ENCODE peak calls at places on chromosomes 4 and X, in five cellular contexts. O is esophagus squamous epithelium, J is K562, H is HepG2, C is A549. R is an unnamed sample.

GRCh38 chrX:20217906-20218305 is 48.8 kb downstream of the RPS6KA3 start:
- DNase-seq in O (no peak), J (peak), H (no peak), C (no peak), R (peak)

GRCh38 chrX:20218809-20219505 is 47.8 kb downstream of the RPS6KA3 start:
- DNase-seq in O (no peak), J (peak), H (no peak), C (peak), R (peak)

GRCh38 chrX:37785569-37785968 is 5.7 kb downstream of the CYBB start:
- DNase-seq in O (no peak), J (no peak), H (no peak), C (no peak), R (no peak)

GRCh38 chrX:145919400-145919799 is 101.8 kb downstream of the SLITRK2 start:
- DNase-seq in O (no peak), J (no peak), H (no peak), C (no peak), R (no peak)

GRCh38 chr4:168585168-168586091 is 88.6 kb downstream of the PALLD start:
- DNase-seq in O (no peak), J (peak), H (peak), C (peak), R (peak)

GRCh38 chr4:102825261-102826071 is 1.9 kb downstream of the UBE2D3 start:
- DNase-seq in O (no peak), J (peak), H (peak), C (no peak), R (peak)

GRCh38 chr4:110164251-110164650 is 34.2 kb downstream of the ELOVL6 start:
- DNase-seq in O (no peak), J (no peak), H (no peak), C (no peak), R (no peak)

GRCh38 chrX:153878969-153879653 is 6.9 kb downstream of the L1CAM start:
- DNase-seq in O (no peak), J (no peak), H (no peak), C (no peak), R (no peak)

GRCh38 chr4:145828802-145829485 is 109.7 kb downstream of the ZNF827 start:
- DNase-seq in O (no peak), J (no peak), H (no peak), C (no peak), R (no peak)

GRCh38 chr4:156293657-156294297 is 340.1 kb upstream of the CTSO start:
- DNase-seq in O (no peak), J (no peak), H (no peak), C (no peak), R (peak)

GRCh38 chr4:61555789-61556188 is 355.7 kb downstream of the ADGRL3 start:
- DNase-seq in O (no peak), J (no peak), H (peak), C (no peak), R (peak)

GRCh38 chrX:68697465-68698125 is 50.1 kb downstream of the STARD8 start:
- DNase-seq in O (no peak), J (peak), H (no peak), C (no peak), R (peak)

GRCh38 chr4:14403132-14403531 is 599.1 kb upstream of the CPEB2 start:
- DNase-seq in O (no peak), J (no peak), H (no peak), C (no peak), R (no peak)
- TF ChIP-seq POLR2A in O (no peak), J (no peak), H (no peak), C (no peak), R (no peak)

GRCh38 chr4:184351560-184352451 is 122.5 kb downstream of the IRF2 start:
- DNase-seq in O (no peak), J (no peak), H (peak), C (no peak), R (no peak)
- TF ChIP-seq POLR2A in O (no peak), J (no peak), H (no peak), C (no peak), R (no peak)

GRCh38 chr4:66465111-66465510 is 794.8 kb upstream of the EPHA5 start:
- DNase-seq in O (no peak), J (no peak), H (no peak), C (no peak), R (no peak)
- TF ChIP-seq POLR2A in O (no peak), J (no peak), H (no peak), C (no peak), R (no peak)

GRCh38 chr4:158669310-158669709 is 2.4 kb downstream of the C4orf46 start:
- DNase-seq in O (no peak), J (no peak), H (no peak), C (no peak), R (no peak)

GRCh38 chr4:158671665-158671914 is at the start of gene C4orf46:
- DNase-seq in O (no peak), J (no peak), H (no peak), C (no peak), R (no peak)

GRCh38 chr4:158671915-158672806 is at the start of gene ETFDH:
- DNase-seq in O (peak), J (peak), H (peak), C (peak), R (peak)

GRCh38 chr4:158673633-158674032 is 1.5 kb downstream of the ETFDH start:
- DNase-seq in O (no peak), J (no peak), H (no peak), C (no peak), R (no peak)

DNA sequence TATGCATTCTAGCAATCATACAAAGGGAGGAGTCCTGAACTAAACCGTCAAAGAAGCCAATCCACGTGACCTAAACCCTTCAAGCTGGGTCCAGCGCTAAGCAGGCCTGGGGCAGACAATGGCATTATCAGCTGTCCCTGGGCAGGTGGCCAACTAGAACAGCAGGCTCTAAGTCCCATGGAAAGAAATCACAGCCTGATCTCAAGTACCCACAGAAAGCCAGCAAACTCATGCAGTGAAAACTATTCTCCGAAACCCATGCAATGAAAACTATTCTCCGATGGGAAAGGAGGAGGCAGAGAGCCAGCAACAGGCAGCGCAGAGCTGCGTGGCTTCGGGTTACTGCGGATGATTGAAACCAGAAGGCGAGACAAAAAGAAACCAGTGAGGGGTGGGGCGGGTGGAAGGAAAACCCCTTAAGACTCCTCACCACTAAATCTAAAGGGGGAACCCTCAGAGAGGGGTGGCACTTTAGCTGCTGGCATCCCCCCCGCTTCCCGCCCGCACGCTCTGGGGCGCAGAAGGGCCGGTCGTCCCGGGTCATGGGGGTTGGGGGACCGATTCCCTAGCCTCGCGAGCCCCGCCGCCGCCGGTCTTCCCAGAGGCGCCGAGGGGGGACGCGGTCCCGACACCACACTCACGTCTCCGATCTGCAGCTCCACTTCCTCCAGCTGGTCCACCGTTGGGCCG is 567 bp downstream of the C4orf46 start:
- DNase-seq in O (no peak), J (peak), H (peak), C (peak), R (peak)
- TF ChIP-seq POLR2A in O (no peak), J (no peak), H (no peak), C (no peak), R (no peak)

GRCh38 chr4:76526585-76526990 is 91.6 kb downstream of the SHROOM3 start:
- DNase-seq in O (no peak), J (no peak), H (peak), C (no peak), R (no peak)
- TF ChIP-seq POLR2A in O (no peak), J (no peak), H (no peak), C (no peak), R (no peak)

DNA sequence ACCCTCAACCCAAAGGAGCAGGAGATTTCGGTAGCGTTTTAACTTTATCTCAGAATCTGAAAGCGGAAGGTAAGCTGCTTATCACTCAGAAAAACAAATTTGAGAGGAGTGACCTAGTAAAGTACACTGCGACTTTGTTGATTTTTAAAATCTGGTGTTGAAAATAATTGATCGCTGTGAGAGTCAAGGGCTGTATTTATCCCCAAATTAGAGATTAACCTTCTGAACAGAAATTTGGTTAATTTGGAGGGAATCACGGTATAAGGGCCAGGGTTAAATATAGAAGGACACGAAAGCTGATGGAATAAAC is 212 bp downstream of the CLCN4 start:
- DNase-seq in O (no peak), J (no peak), H (no peak), C (no peak), R (no peak)
- TF ChIP-seq POLR2A in O (no peak), J (no peak), H (peak), C (no peak), R (peak)

GRCh38 chr4:142565771-142566170 is 280.3 kb downstream of the INPP4B start:
- DNase-seq in O (no peak), J (no peak), H (no peak), C (no peak), R (no peak)

GRCh38 chr4:142566780-142567179 is 279.3 kb downstream of the INPP4B start:
- DNase-seq in O (no peak), J (no peak), H (no peak), C (no peak), R (no peak)

GRCh38 chr4:142567199-142567598 is 278.9 kb downstream of the INPP4B start:
- DNase-seq in O (no peak), J (no peak), H (no peak), C (peak), R (peak)

GRCh38 chr4:142566243-142566642 is 279.9 kb downstream of the INPP4B start:
- DNase-seq in O (no peak), J (no peak), H (no peak), C (no peak), R (no peak)

GRCh38 chr4:142567620-142568451 is 278.3 kb downstream of the INPP4B start:
- DNase-seq in O (no peak), J (no peak), H (no peak), C (no peak), R (no peak)
- TF ChIP-seq POLR2A in O (no peak), J (no peak), H (no peak), C (no peak), R (no peak)

GRCh38 chrX:107675823-107676555 is 47.7 kb downstream of the PRPS1 start:
- DNase-seq in O (no peak), J (peak), H (no peak), C (no peak), R (peak)

GRCh38 chrX:107675365-107675654 is 47.0 kb downstream of the PRPS1 start:
- DNase-seq in O (no peak), J (no peak), H (no peak), C (no peak), R (no peak)

GRCh38 chrX:107673933-107674479 is 45.7 kb downstream of the PRPS1 start:
- DNase-seq in O (peak), J (peak), H (no peak), C (no peak), R (peak)

GRCh38 chrX:107673401-107673800 is 45.1 kb downstream of the PRPS1 start:
- DNase-seq in O (no peak), J (no peak), H (no peak), C (no peak), R (no peak)

GRCh38 chrX:107674480-107675364 is 46.4 kb downstream of the PRPS1 start:
- DNase-seq in O (peak), J (peak), H (no peak), C (no peak), R (peak)
- TF ChIP-seq POLR2A in O (no peak), J (no peak), H (no peak), C (no peak), R (peak)

R was measured in erythroblast.